ENCODE peak calls at places on chromosomes 13 and 19, in seven cellular contexts. A, D, V, H, Y, K and E are unnamed samples.

GRCh38 chr13:113943821-113944565 is 29.9 kb downstream of the C13orf46 start:
- DNase-seq in A (no peak), D (no peak), V (peak; percentile 20), H (no peak), Y (peak; percentile 40), K (peak; percentile 57), E (no peak)

GRCh38 chr13:38350114-38350617 is 515 bp downstream of the UFM1 start:
- DNase-seq in A (peak; percentile 54), D (peak; percentile 74), V (peak; percentile 61), H (peak; percentile 83), Y (peak; percentile 79), K (peak; percentile 89), E (peak; percentile 55)

GRCh38 chr19:36115453-36116343 is at the start of gene TBCB:
- DNase-seq in A (no peak), D (peak; percentile 84), V (peak; percentile 83), H (peak; percentile 18), Y (peak; percentile 93), K (peak; percentile 96), E (peak; percentile 80)

GRCh38 chr13:30868806-30869470 is 37.1 kb upstream of the MEDAG start:
- DNase-seq in A (no peak), D (no peak), V (no peak), H (no peak), Y (no peak), K (no peak), E (no peak)

GRCh38 chr13:41059896-41060722 is 1.2 kb upstream of the WBP4 start:
- DNase-seq in A (peak; percentile 91), D (peak; percentile 87), V (peak; percentile 94), H (peak; percentile 87), Y (peak; percentile 96), K (peak; percentile 94), E (peak; percentile 94)

GRCh38 chr13:112959206-112959605 is 9.8 kb upstream of the MCF2L start:
- DNase-seq in A (no peak), D (no peak), V (peak; percentile 64), H (peak; percentile 69), Y (no peak), K (peak; percentile 33), E (peak; percentile 52)

GRCh38 chr19:55161571-55162322 is 4.2 kb upstream of the TNNI3 start:
- DNase-seq in A (no peak), D (no peak), V (no peak), H (no peak), Y (no peak), K (no peak), E (no peak)

GRCh38 chr13:51808811-51809210 is 4.8 kb upstream of the DHRS12 start:
- DNase-seq in A (no peak), D (no peak), V (no peak), H (no peak), Y (no peak), K (no peak), E (no peak)

GRCh38 chr19:917323-918151 is at the start of gene KISS1R:
- DNase-seq in A (no peak), D (peak; percentile 44), V (no peak), H (no peak), Y (no peak), K (peak; percentile 92), E (peak; percentile 33)

GRCh38 chr13:93151277-93151676 is 75.3 kb upstream of the GPC6 start:
- DNase-seq in A (no peak), D (no peak), V (no peak), H (no peak), Y (no peak), K (no peak), E (no peak)

GRCh38 chr19:45195764-45196163 is 17.2 kb downstream of the BLOC1S3 start:
- DNase-seq in A (no peak), D (no peak), V (no peak), H (no peak), Y (no peak), K (no peak), E (no peak)

GRCh38 chr19:29546583-29547190 is 20.9 kb downstream of the VSTM2B start:
- DNase-seq in A (peak; percentile 1), D (no peak), V (no peak), H (no peak), Y (peak; percentile 18), K (peak; percentile 41), E (no peak)

GRCh38 chr13:42001580-42001979 is 40.7 kb upstream of the VWA8 start:
- DNase-seq in A (peak; percentile 72), D (no peak), V (no peak), H (no peak), Y (no peak), K (no peak), E (no peak)

GRCh38 chr13:50080856-50081105 is 65.5 kb downstream of the KCNRG start:
- DNase-seq in A (no peak), D (no peak), V (no peak), H (no peak), Y (no peak), K (no peak), E (no peak)

GRCh38 chr19:48966541-48967345 is 1.6 kb downstream of the FTL start:
- DNase-seq in A (no peak), D (no peak), V (no peak), H (no peak), Y (no peak), K (peak; percentile 84), E (no peak)

GRCh38 chr19:35272122-35272715 is 3.5 kb downstream of the USF2 start:
- DNase-seq in A (no peak), D (no peak), V (peak; percentile 59), H (no peak), Y (no peak), K (no peak), E (no peak)

GRCh38 chr13:31891472-31891871 is 140.1 kb upstream of the FRY start:
- DNase-seq in A (no peak), D (peak; percentile 65), V (no peak), H (no peak), Y (no peak), K (no peak), E (no peak)

GRCh38 chr19:4439243-4439642 is 18.4 kb downstream of the UBXN6 start:
- DNase-seq in A (no peak), D (no peak), V (no peak), H (no peak), Y (no peak), K (no peak), E (no peak)
- H3K36me3 ChIP-seq in A (no peaks in the 10 kb centered on the region), D (peaks cover 44% of the 10 kb centered on the region), V (no peaks in the 10 kb centered on the region), H (no peaks in the 10 kb centered on the region), Y (peaks cover under 1% of the 10 kb centered on the region), K (peaks cover 15% of the 10 kb centered on the region), E (peaks cover 5% of the 10 kb centered on the region)

DNA sequence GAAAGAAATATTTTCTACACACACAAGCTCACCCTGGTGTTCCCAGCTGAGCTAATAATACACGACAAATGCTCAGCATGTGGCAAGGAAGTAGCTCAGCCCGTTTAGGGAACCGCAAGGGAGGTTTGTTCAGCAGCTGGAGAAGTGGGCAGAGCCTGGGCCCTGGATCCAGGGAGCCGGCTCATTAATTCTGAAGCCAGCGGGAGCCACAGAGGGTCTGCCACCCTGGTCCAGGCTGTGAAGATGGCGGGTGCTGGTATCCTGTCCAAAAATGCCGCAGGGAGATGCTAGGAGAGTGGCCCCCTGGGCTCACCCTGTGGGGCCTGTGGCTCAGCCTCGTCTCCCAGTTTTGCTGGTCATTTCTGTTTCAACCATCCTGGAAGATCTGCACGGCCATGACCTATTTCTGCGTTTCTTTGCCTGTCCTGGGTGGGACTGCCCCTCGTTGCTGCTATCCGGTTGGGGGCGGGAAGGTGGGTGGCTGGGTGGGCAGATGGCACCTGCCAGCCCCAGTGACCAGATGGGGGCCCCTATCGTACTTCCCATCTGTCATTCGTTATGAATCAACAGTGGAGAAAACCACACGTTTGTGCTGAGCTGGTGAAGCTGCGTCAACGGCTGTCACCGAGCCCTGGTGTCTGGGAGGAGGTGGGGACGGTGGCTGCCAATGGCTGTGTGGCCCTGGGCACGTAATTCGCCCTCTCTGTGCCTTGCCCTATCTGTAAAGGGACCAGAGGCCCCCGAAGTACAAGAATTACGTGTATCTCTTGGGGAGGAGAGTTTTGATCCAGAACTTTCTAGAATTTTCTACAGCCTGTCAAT is 2.7 kb upstream of the GNA15 start:
- DNase-seq in A (no peak), D (no peak), V (peak; percentile 70), H (no peak), Y (peak; percentile 46), K (no peak), E (peak; percentile 68)
- TF ChIP-seq POLR2A in A (no peak), D (no peak), V (no peak), H (no peak), Y (no peak), K (no peak), E (no peak)

GRCh38 chr19:10744222-10744847 is 26.5 kb downstream of the DNM2 start:
- DNase-seq in A (no peak), D (peak; percentile 41), V (no peak), H (no peak), Y (peak; percentile 66), K (no peak), E (no peak)

GRCh38 chr19:10737680-10738079 is 19.8 kb downstream of the DNM2 start:
- DNase-seq in A (no peak), D (no peak), V (no peak), H (no peak), Y (no peak), K (no peak), E (no peak)

GRCh38 chr19:10742494-10742893 is 24.6 kb downstream of the DNM2 start:
- DNase-seq in A (no peak), D (peak; percentile 48), V (no peak), H (no peak), Y (peak; percentile 74), K (no peak), E (no peak)

GRCh38 chr19:10736916-10737551 is 19.2 kb downstream of the DNM2 start:
- DNase-seq in A (no peak), D (no peak), V (no peak), H (no peak), Y (no peak), K (no peak), E (no peak)

GRCh38 chr19:10740798-10741197 is 22.9 kb downstream of the DNM2 start:
- DNase-seq in A (no peak), D (no peak), V (no peak), H (no peak), Y (no peak), K (no peak), E (no peak)
- H3K4me1 ChIP-seq in A (no peaks in the 10 kb centered on the region), D (peaks cover 90% of the 10 kb centered on the region), V (peaks cover 32% of the 10 kb centered on the region), H (peaks cover 23% of the 10 kb centered on the region), Y (peaks cover 15% of the 10 kb centered on the region), K (peaks cover 100% of the 10 kb centered on the region), E (peaks cover 56% of the 10 kb centered on the region)

GRCh38 chr13:109734002-109734785 is 52.2 kb downstream of the IRS2 start:
- DNase-seq in A (no peak), D (no peak), V (no peak), H (no peak), Y (no peak), K (no peak), E (no peak)

GRCh38 chr13:109730832-109731335 is 55.5 kb downstream of the IRS2 start:
- DNase-seq in A (no peak), D (no peak), V (no peak), H (no peak), Y (no peak), K (no peak), E (no peak)

GRCh38 chr13:109737046-109737573 is 49.3 kb downstream of the IRS2 start:
- DNase-seq in A (no peak), D (no peak), V (peak; percentile 64), H (no peak), Y (no peak), K (no peak), E (no peak)

GRCh38 chr13:109735567-109735966 is 50.8 kb downstream of the IRS2 start:
- DNase-seq in A (no peak), D (no peak), V (no peak), H (no peak), Y (no peak), K (no peak), E (no peak)

DNA sequence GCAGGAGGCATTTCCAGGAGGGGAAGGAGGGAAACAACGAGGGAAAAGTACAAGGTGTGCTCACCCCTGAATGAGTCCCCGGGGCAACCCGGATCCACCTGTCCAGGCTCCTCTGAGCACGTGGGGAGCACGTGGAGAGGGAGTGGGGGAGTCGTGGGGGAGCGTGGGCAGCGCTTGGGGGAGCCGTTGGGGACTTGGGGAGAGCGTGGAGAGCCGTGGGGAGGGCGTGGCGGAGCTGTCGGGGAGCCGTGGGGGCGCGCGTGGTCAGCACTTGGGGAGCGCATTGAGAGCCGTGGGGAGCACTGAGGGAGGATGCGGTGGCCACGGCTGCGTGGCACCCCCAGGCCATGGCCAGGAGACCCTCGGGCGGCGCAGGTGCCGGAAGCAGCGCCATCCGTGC is 52.8 kb downstream of the IRS2 start:
- DNase-seq in A (no peak), D (no peak), V (no peak), H (no peak), Y (no peak), K (no peak), E (no peak)
- H3K36me3 ChIP-seq in A (no peaks in the 10 kb centered on the region), D (no peaks in the 10 kb centered on the region), V (no peaks in the 10 kb centered on the region), H (no peaks in the 10 kb centered on the region), Y (no peaks in the 10 kb centered on the region), K (no peaks in the 10 kb centered on the region), E (no peaks in the 10 kb centered on the region)